ENCODE peak calls at places on chromosome 4, in nine cellular contexts. G is A549, I is tibial nerve, F is ovary, S is prostate gland, O is IMR-90, D is heart left ventricle, L is uterus, E is body of pancreas. T is an unnamed sample.

GRCh38 chr4:20809796-20810195 is 109.5 kb downstream of the PACRGL start:
- DNase-seq in G (no peak), I (no peak), F (no peak), S (peak), O (no peak), D (no peak), L (no peak), E (no peak), T (no peak)

GRCh38 chr4:18480928-18481327 is 459.4 kb upstream of the LCORL start:
- DNase-seq in G (no peak), I (no peak), F (no peak), S (no peak), O (no peak), D (no peak), L (no peak), E (no peak), T (no peak)

GRCh38 chr4:55866973-55867574 is 13.6 kb downstream of the EXOC1 start:
- DNase-seq in G (peak), I (no peak), F (no peak), S (no peak), O (peak), D (no peak), L (no peak), E (no peak), T (no peak)

GRCh38 chr4:57854748-57855147 is 744.6 kb upstream of the IGFBP7 start:
- DNase-seq in G (no peak), I (no peak), F (no peak), S (no peak), O (no peak), D (no peak), L (no peak), E (no peak), T (no peak)

GRCh38 chr4:2337896-2338295 is 76.0 kb upstream of the MXD4 start:
- DNase-seq in G (no peak), I (no peak), F (no peak), S (no peak), O (no peak), D (no peak), L (no peak), E (no peak), T (no peak)

GRCh38 chr4:150853882-150854281 is 161.2 kb downstream of the LRBA start:
- DNase-seq in G (no peak), I (no peak), F (no peak), S (no peak), O (no peak), D (no peak), L (no peak), E (no peak), T (no peak)

GRCh38 chr4:74206088-74206826 is 48.3 kb downstream of the MTHFD2L start:
- DNase-seq in G (no peak), I (no peak), F (no peak), S (no peak), O (peak), D (no peak), L (no peak), E (no peak), T (no peak)

GRCh38 chr4:60482921-60483351 is 717.2 kb upstream of the ADGRL3 start:
- DNase-seq in G (no peak), I (no peak), F (no peak), S (no peak), O (no peak), D (no peak), L (no peak), E (no peak), T (no peak)

GRCh38 chr4:17771284-17771908 is 10.0 kb downstream of the FAM184B start:
- DNase-seq in G (no peak), I (no peak), F (no peak), S (no peak), O (no peak), D (no peak), L (no peak), E (no peak), T (no peak)

GRCh38 chr4:113060853-113061252 is 11.4 kb downstream of the ANK2 start:
- DNase-seq in G (no peak), I (no peak), F (no peak), S (no peak), O (no peak), D (no peak), L (no peak), E (no peak), T (no peak)

GRCh38 chr4:165756831-165757230 is 116.2 kb upstream of the TLL1 start:
- DNase-seq in G (no peak), I (no peak), F (no peak), S (no peak), O (no peak), D (no peak), L (no peak), E (no peak), T (no peak)

GRCh38 chr4:81003549-81004240 is 26.8 kb upstream of the BMP3 start:
- DNase-seq in G (no peak), I (no peak), F (no peak), S (no peak), O (no peak), D (no peak), L (no peak), E (no peak), T (peak)

GRCh38 chr4:61312526-61312925 is 112.4 kb downstream of the ADGRL3 start:
- DNase-seq in G (no peak), I (no peak), F (no peak), S (no peak), O (peak), D (no peak), L (no peak), E (no peak), T (no peak)

GRCh38 chr4:96343836-96344235 is 503.9 kb downstream of the PDHA2 start:
- DNase-seq in G (no peak), I (no peak), F (no peak), S (no peak), O (no peak), D (no peak), L (no peak), E (no peak), T (no peak)

GRCh38 chr4:1784395-1784788 is 8.7 kb upstream of the FGFR3 start:
- DNase-seq in G (no peak), I (no peak), F (no peak), S (no peak), O (no peak), D (no peak), L (no peak), E (no peak), T (no peak)

GRCh38 chr4:1868912-1869311 is 2.3 kb upstream of the NSD2 start:
- DNase-seq in G (no peak), I (no peak), F (no peak), S (no peak), O (no peak), D (no peak), L (no peak), E (no peak), T (no peak)

GRCh38 chr4:120520761-120521160 is 401.8 kb downstream of the PRDM5 start:
- DNase-seq in G (no peak), I (no peak), F (no peak), S (no peak), O (no peak), D (no peak), L (no peak), E (no peak), T (no peak)

GRCh38 chr4:133208694-133209285 is 59.7 kb downstream of the PCDH10 start:
- DNase-seq in G (no peak), I (no peak), F (no peak), S (no peak), O (no peak), D (no peak), L (no peak), E (no peak), T (no peak)

GRCh38 chr4:24910504-24910903 is 2.3 kb downstream of the CCDC149 start:
- DNase-seq in G (no peak), I (no peak), F (no peak), S (no peak), O (peak), D (no peak), L (no peak), E (no peak), T (no peak)

GRCh38 chr4:94892051-94892450 is 134.3 kb downstream of the BMPR1B start:
- DNase-seq in G (peak), I (no peak), F (no peak), S (no peak), O (no peak), D (no peak), L (no peak), E (peak), T (no peak)

GRCh38 chr4:76690906-76691275 is 207.1 kb downstream of the SOWAHB start:
- DNase-seq in G (no peak), I (no peak), F (no peak), S (no peak), O (peak), D (no peak), L (no peak), E (no peak), T (no peak)

GRCh38 chr4:29708473-29708872 is 1011.7 kb upstream of the PCDH7 start:
- DNase-seq in G (no peak), I (no peak), F (no peak), S (no peak), O (peak), D (no peak), L (no peak), E (no peak), T (no peak)

GRCh38 chr4:4394644-4395043 is 7.7 kb downstream of the NSG1 start:
- DNase-seq in G (no peak), I (no peak), F (no peak), S (peak), O (peak), D (no peak), L (no peak), E (no peak), T (no peak)

DNA sequence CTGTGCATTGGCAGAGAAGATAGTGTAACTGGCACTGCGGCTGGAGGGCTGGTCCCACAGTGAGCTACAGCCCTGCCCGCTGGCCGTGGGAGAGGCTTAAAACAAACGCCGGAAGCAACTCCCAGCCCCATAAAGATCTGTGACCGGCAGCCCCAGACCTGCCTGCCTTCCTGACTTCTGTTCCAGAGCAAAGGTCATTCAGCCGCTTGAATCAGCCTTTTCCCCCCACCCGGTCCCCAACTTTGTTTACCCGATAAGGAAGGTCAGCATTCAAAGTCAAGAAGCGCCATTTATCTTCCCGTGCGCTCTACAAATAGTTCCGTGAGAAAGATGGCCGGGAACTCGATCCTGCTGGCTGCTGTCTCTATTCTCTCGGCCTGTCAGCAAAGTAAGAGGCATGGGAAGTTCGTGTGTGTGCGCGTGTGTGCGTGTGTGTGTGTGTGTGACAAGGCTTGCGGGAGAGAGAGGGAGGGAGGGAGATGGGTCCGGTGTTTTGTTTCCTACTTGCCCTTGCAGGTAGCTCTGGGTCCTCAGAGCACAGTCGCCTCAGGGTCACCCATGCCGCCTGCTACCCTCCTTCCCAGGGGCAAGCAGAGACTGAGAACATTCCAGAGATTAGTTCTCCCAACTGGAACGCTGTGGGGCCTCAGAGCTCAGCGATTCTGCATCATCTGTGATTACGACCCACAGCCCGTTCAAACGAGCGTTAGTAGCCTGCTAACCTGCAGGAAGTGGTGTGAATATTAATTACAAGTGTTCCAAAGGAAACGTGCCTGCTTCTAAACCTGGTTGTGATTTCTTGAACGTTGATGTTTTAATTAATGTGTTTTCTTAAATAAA is at the start of gene MGST2:
- DNase-seq in G (peak), I (peak), F (peak), S (peak), O (peak), D (peak), L (peak), E (peak), T (peak)
- TF ChIP-seq POLR2A in G (peak), I (peak), F (peak), S (peak), O (no peak), D (peak), L (peak), E (peak), T (peak)

GRCh38 chr4:148704291-148704690 is 262.1 kb upstream of the NR3C2 start:
- DNase-seq in G (no peak), I (no peak), F (no peak), S (no peak), O (no peak), D (no peak), L (no peak), E (no peak), T (no peak)
- TF ChIP-seq CTCF in G (no peak), I (no peak), F (no peak), S (no peak), O (no peak), D (no peak), L (no peak), E (no peak), T (no peak)

DNA sequence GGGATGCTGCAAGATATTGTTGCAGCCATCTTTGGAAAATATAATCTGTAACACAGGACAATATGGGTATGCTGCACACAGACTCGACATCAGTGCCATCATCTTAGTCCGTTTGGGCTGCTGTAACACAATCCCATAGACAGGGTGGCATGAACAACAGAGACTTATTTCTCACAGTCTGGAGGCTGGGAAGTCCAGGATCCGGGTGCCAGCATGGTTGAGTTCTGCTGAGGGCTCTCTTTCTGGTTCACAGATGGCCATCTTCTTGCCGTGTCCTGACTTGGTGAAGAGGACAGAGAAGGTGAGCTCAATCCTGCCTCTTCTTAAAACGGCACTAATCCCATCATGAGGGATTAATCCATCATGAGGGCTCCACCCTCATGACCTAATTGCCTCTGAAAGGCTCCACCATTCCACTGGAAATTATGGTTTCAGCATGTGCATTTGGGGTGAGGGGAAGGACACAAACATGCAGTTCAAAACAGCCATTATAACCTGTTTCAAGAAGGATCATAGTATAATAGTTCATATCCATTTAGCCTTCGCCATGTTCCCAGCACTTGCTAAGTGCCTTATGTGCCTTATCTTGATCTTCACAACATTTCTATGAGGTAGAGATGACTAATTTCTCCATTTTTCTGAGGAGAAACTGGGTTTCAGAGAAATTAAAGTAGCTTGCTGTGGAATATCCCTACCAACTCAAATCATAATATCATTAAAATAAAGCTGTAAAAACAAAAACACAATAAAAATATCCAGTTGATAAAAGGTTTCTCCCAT is 27.9 kb upstream of the SPP1 start:
- DNase-seq in G (no peak), I (no peak), F (no peak), S (no peak), O (no peak), D (no peak), L (no peak), E (no peak), T (no peak)
- TF ChIP-seq POLR2A in G (no peak), I (no peak), F (no peak), S (no peak), O (no peak), D (no peak), L (no peak), E (no peak), T (no peak)

DNA sequence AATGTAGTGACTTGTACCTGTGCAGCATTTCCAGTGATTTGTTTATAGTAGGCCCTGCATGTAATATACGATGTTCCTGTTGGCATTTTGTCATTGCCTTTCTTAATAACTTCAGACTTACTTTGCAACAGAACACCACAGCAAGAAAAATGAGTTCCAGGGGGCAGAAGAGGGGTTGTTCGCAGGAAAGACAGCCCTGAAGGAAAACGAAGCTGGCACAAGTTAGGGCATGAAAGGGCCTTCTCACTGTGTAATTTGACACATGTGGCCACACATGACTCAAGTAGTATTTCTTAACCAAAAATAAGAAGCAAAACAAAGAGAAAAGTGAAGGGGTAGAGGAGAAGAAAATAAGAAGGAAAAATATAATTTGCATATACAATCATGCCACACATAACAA is 265.8 kb upstream of the SMIM31 start:
- DNase-seq in G (no peak), I (no peak), F (no peak), S (no peak), O (no peak), D (no peak), L (no peak), E (no peak), T (no peak)
- TF ChIP-seq CTCF in G (no peak), I (no peak), F (no peak), S (no peak), O (no peak), D (no peak), L (no peak), E (no peak), T (no peak)

DNA sequence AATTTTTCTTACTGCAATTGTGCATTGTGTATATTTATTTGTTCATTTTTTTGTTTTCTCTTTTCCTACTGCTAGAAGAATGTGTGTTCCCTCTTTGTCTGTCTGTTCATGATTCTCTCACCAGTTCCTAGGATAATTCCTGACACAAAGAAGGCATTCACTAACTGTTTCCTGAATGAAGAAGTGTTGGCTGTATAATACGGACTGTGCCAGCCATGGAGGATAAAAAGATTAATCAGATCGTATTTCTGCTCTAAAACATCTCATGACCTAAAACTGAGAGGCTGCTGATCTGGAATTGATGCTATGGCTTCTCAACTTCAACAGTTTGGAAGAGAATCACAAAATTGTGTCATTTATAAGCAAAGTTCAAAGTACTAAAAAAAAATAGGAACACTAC is 563.1 kb upstream of the FRG1 start:
- DNase-seq in G (no peak), I (no peak), F (no peak), S (no peak), O (no peak), D (no peak), L (no peak), E (no peak), T (no peak)
- TF ChIP-seq POLR2A in G (no peak), I (no peak), F (no peak), S (no peak), O (no peak), D (no peak), L (no peak), E (no peak), T (no peak)

GRCh38 chr4:185210102-185210981 is 944 bp downstream of the SNX25 start:
- DNase-seq in G (no peak), I (no peak), F (peak), S (peak), O (peak), D (peak), L (peak), E (peak), T (peak)
- TF ChIP-seq CTCF in G (no peak), I (no peak), F (no peak), S (no peak), O (no peak), D (no peak), L (no peak), E (no peak), T (no peak)

GRCh38 chr4:169270810-169271691 is at the start of gene SH3RF1:
- DNase-seq in G (peak), I (peak), F (peak), S (peak), O (peak), D (peak), L (peak), E (peak), T (peak)
- TF ChIP-seq POLR2A in G (peak), I (peak), F (peak), S (peak), O (peak), D (peak), L (peak), E (peak), T (peak)